ENCODE peak calls at places on chromosome 14, in five cellular contexts. One of them, this sample, is unnamed.

GRCh38 chr14:96104469-96105057 is 65.4 kb downstream of the C14orf132 start:
- DNase-seq in GM23338: no peak
- DNase-seq in cardiac muscle cell: no peak
- DNase-seq in dermis blood vessel endothelial cell: peak; percentile 48
- DNase-seq in NCI-H2029: peak; percentile 64
- DNase-seq in this sample: peak; percentile 98

GRCh38 chr14:99026471-99026870 is 245.5 kb downstream of the BCL11B start:
- DNase-seq in GM23338: no peak
- DNase-seq in cardiac muscle cell: no peak
- DNase-seq in dermis blood vessel endothelial cell: no peak
- DNase-seq in NCI-H2029: no peak
- DNase-seq in this sample: no peak

GRCh38 chr14:96792003-96792402 is 5.2 kb upstream of the VRK1 start:
- DNase-seq in GM23338: no peak
- DNase-seq in cardiac muscle cell: no peak
- DNase-seq in dermis blood vessel endothelial cell: no peak
- DNase-seq in NCI-H2029: no peak
- DNase-seq in this sample: no peak

GRCh38 chr14:20754308-20754707 is 8.6 kb downstream of the EDDM3A start:
- DNase-seq in GM23338: no peak
- DNase-seq in cardiac muscle cell: no peak
- DNase-seq in dermis blood vessel endothelial cell: no peak
- DNase-seq in NCI-H2029: no peak
- DNase-seq in this sample: no peak

GRCh38 chr14:37060496-37061260 is 111.7 kb downstream of the SLC25A21 start:
- DNase-seq in GM23338: peak; percentile 81
- DNase-seq in cardiac muscle cell: no peak
- DNase-seq in dermis blood vessel endothelial cell: no peak
- DNase-seq in NCI-H2029: peak; percentile 9
- DNase-seq in this sample: no peak

GRCh38 chr14:55333785-55334485 is 62.7 kb downstream of the FBXO34 start:
- DNase-seq in GM23338: no peak
- DNase-seq in cardiac muscle cell: no peak
- DNase-seq in dermis blood vessel endothelial cell: no peak
- DNase-seq in NCI-H2029: no peak
- DNase-seq in this sample: no peak

GRCh38 chr14:92160619-92161018 is 38.9 kb downstream of the CPSF2 start:
- DNase-seq in GM23338: no peak
- DNase-seq in cardiac muscle cell: no peak
- DNase-seq in dermis blood vessel endothelial cell: no peak
- DNase-seq in NCI-H2029: no peak
- DNase-seq in this sample: no peak

GRCh38 chr14:44163946-44164345 is 343.1 kb downstream of the FSCB start:
- DNase-seq in GM23338: no peak
- DNase-seq in cardiac muscle cell: no peak
- DNase-seq in dermis blood vessel endothelial cell: no peak
- DNase-seq in NCI-H2029: no peak
- DNase-seq in this sample: no peak

GRCh38 chr14:90596733-90597132 is 199.9 kb downstream of the CALM1 start:
- DNase-seq in GM23338: no peak
- DNase-seq in cardiac muscle cell: no peak
- DNase-seq in dermis blood vessel endothelial cell: no peak
- DNase-seq in NCI-H2029: no peak
- DNase-seq in this sample: no peak

GRCh38 chr14:21913759-21914158 is 240.1 kb upstream of the OR4E1 start:
- DNase-seq in GM23338: peak; percentile 97
- DNase-seq in cardiac muscle cell: peak; percentile 84
- DNase-seq in dermis blood vessel endothelial cell: peak; percentile 96
- DNase-seq in NCI-H2029: peak; percentile 10
- DNase-seq in this sample: no peak

GRCh38 chr14:104875811-104876210 is 10.7 kb downstream of the CEP170B start:
- DNase-seq in GM23338: no peak
- DNase-seq in cardiac muscle cell: no peak
- DNase-seq in dermis blood vessel endothelial cell: no peak
- DNase-seq in NCI-H2029: no peak
- DNase-seq in this sample: no peak

GRCh38 chr14:105477659-105478623 is 3.3 kb downstream of the CRIP2 start:
- DNase-seq in GM23338: peak; percentile 42
- DNase-seq in cardiac muscle cell: no peak
- DNase-seq in dermis blood vessel endothelial cell: peak; percentile 37
- DNase-seq in NCI-H2029: no peak
- DNase-seq in this sample: no peak

This sample was measured in esophagus muscularis mucosa.